ENCODE peak calls at places on chromosomes 5 and 9, in ten cellular contexts. One of them, this sample, is unnamed.

GRCh38 chr9:21160178-21160577 is 6.3 kb downstream of the IFNA21 start:
- DNase-seq in hepatocyte: no peak
- DNase-seq in fibroblast of pulmonary artery: peak; percentile 64
- DNase-seq in glutamatergic neuron: no peak
- DNase-seq in heart right ventricle: no peak
- DNase-seq in endothelial cell of umbilical vein: peak; percentile 18
- DNase-seq in epithelial cell of esophagus: peak; percentile 13
- DNase-seq in GM13977: no peak
- DNase-seq in bronchial epithelial cell: peak; percentile 14
- DNase-seq in mammary epithelial cell: peak; percentile 24
- DNase-seq in this sample: no peak

GRCh38 chr5:115459844-115460243 is 84.7 kb downstream of the FEM1C start:
- DNase-seq in hepatocyte: no peak
- DNase-seq in fibroblast of pulmonary artery: no peak
- DNase-seq in glutamatergic neuron: no peak
- DNase-seq in heart right ventricle: no peak
- DNase-seq in endothelial cell of umbilical vein: no peak
- DNase-seq in epithelial cell of esophagus: no peak
- DNase-seq in GM13977: no peak
- DNase-seq in bronchial epithelial cell: peak; percentile 55
- DNase-seq in mammary epithelial cell: peak; percentile 52
- DNase-seq in this sample: peak; percentile 68

GRCh38 chr5:142403583-142403982 is 78.8 kb upstream of the SPRY4 start:
- DNase-seq in hepatocyte: peak; percentile 30
- DNase-seq in fibroblast of pulmonary artery: no peak
- DNase-seq in glutamatergic neuron: no peak
- DNase-seq in heart right ventricle: no peak
- DNase-seq in endothelial cell of umbilical vein: no peak
- DNase-seq in epithelial cell of esophagus: peak; percentile 89
- DNase-seq in GM13977: no peak
- DNase-seq in bronchial epithelial cell: peak; percentile 82
- DNase-seq in mammary epithelial cell: peak; percentile 42
- DNase-seq in this sample: no peak

GRCh38 chr9:105842023-105842644 is 147.8 kb downstream of the TMEM38B start:
- DNase-seq in hepatocyte: peak; percentile 61
- DNase-seq in fibroblast of pulmonary artery: peak; percentile 59
- DNase-seq in glutamatergic neuron: peak; percentile 45
- DNase-seq in heart right ventricle: no peak
- DNase-seq in endothelial cell of umbilical vein: peak; percentile 41
- DNase-seq in epithelial cell of esophagus: peak; percentile 47
- DNase-seq in GM13977: peak; percentile 55
- DNase-seq in bronchial epithelial cell: peak; percentile 50
- DNase-seq in mammary epithelial cell: peak; percentile 27
- DNase-seq in this sample: peak; percentile 37

GRCh38 chr9:13429271-13429670 is 149.8 kb upstream of the MPDZ start:
- DNase-seq in hepatocyte: no peak
- DNase-seq in fibroblast of pulmonary artery: no peak
- DNase-seq in glutamatergic neuron: no peak
- DNase-seq in heart right ventricle: no peak
- DNase-seq in endothelial cell of umbilical vein: no peak
- DNase-seq in epithelial cell of esophagus: no peak
- DNase-seq in GM13977: no peak
- DNase-seq in bronchial epithelial cell: no peak
- DNase-seq in mammary epithelial cell: no peak
- DNase-seq in this sample: no peak

GRCh38 chr9:12996971-12997370 is 222.2 kb downstream of the LURAP1L start:
- DNase-seq in hepatocyte: no peak
- DNase-seq in fibroblast of pulmonary artery: no peak
- DNase-seq in glutamatergic neuron: no peak
- DNase-seq in heart right ventricle: no peak
- DNase-seq in endothelial cell of umbilical vein: no peak
- DNase-seq in epithelial cell of esophagus: no peak
- DNase-seq in GM13977: no peak
- DNase-seq in bronchial epithelial cell: no peak
- DNase-seq in mammary epithelial cell: no peak
- DNase-seq in this sample: no peak

GRCh38 chr5:54742417-54742889 is 224.9 kb downstream of the SNX18 start:
- DNase-seq in hepatocyte: peak; percentile 49
- DNase-seq in fibroblast of pulmonary artery: peak; percentile 70
- DNase-seq in glutamatergic neuron: no peak
- DNase-seq in heart right ventricle: peak; percentile 26
- DNase-seq in endothelial cell of umbilical vein: peak; percentile 55
- DNase-seq in epithelial cell of esophagus: peak; percentile 92
- DNase-seq in GM13977: no peak
- DNase-seq in bronchial epithelial cell: peak; percentile 91
- DNase-seq in mammary epithelial cell: peak; percentile 76
- DNase-seq in this sample: peak; percentile 80

GRCh38 chr5:58890265-58890664 is 307.4 kb downstream of the RAB3C start:
- DNase-seq in hepatocyte: no peak
- DNase-seq in fibroblast of pulmonary artery: no peak
- DNase-seq in glutamatergic neuron: no peak
- DNase-seq in heart right ventricle: no peak
- DNase-seq in endothelial cell of umbilical vein: no peak
- DNase-seq in epithelial cell of esophagus: no peak
- DNase-seq in GM13977: no peak
- DNase-seq in bronchial epithelial cell: no peak
- DNase-seq in mammary epithelial cell: no peak
- DNase-seq in this sample: no peak

GRCh38 chr9:120735415-120736126 is 21.3 kb upstream of the MEGF9 start:
- DNase-seq in hepatocyte: peak; percentile 39
- DNase-seq in fibroblast of pulmonary artery: peak; percentile 90
- DNase-seq in glutamatergic neuron: no peak
- DNase-seq in heart right ventricle: no peak
- DNase-seq in endothelial cell of umbilical vein: no peak
- DNase-seq in epithelial cell of esophagus: peak; percentile 51
- DNase-seq in GM13977: no peak
- DNase-seq in bronchial epithelial cell: peak; percentile 72
- DNase-seq in mammary epithelial cell: no peak
- DNase-seq in this sample: no peak

GRCh38 chr5:152462021-152462721 is 57.1 kb upstream of the NMUR2 start:
- DNase-seq in hepatocyte: no peak
- DNase-seq in fibroblast of pulmonary artery: no peak
- DNase-seq in glutamatergic neuron: peak; percentile 16
- DNase-seq in heart right ventricle: no peak
- DNase-seq in endothelial cell of umbilical vein: no peak
- DNase-seq in epithelial cell of esophagus: peak; percentile 27
- DNase-seq in GM13977: no peak
- DNase-seq in bronchial epithelial cell: no peak
- DNase-seq in mammary epithelial cell: no peak
- DNase-seq in this sample: no peak

GRCh38 chr9:304519-305185 is 90.0 kb downstream of the DOCK8 start:
- DNase-seq in hepatocyte: peak; percentile 28
- DNase-seq in fibroblast of pulmonary artery: no peak
- DNase-seq in glutamatergic neuron: no peak
- DNase-seq in heart right ventricle: no peak
- DNase-seq in endothelial cell of umbilical vein: no peak
- DNase-seq in epithelial cell of esophagus: peak; percentile 84
- DNase-seq in GM13977: no peak
- DNase-seq in bronchial epithelial cell: peak; percentile 89
- DNase-seq in mammary epithelial cell: peak; percentile 82
- DNase-seq in this sample: no peak

GRCh38 chr9:124776952-124777645 is at the start of gene OLFML2A:
- DNase-seq in hepatocyte: peak; percentile 63
- DNase-seq in fibroblast of pulmonary artery: no peak
- DNase-seq in glutamatergic neuron: peak; percentile 50
- DNase-seq in heart right ventricle: no peak
- DNase-seq in endothelial cell of umbilical vein: no peak
- DNase-seq in epithelial cell of esophagus: peak; percentile 32
- DNase-seq in GM13977: peak; percentile 68
- DNase-seq in bronchial epithelial cell: no peak
- DNase-seq in mammary epithelial cell: no peak
- DNase-seq in this sample: no peak

GRCh38 chr9:27870404-27870803 is 297.1 kb upstream of the C9orf72 start:
- DNase-seq in hepatocyte: peak; percentile 33
- DNase-seq in fibroblast of pulmonary artery: no peak
- DNase-seq in glutamatergic neuron: no peak
- DNase-seq in heart right ventricle: no peak
- DNase-seq in endothelial cell of umbilical vein: no peak
- DNase-seq in epithelial cell of esophagus: peak; percentile 75
- DNase-seq in GM13977: no peak
- DNase-seq in bronchial epithelial cell: peak; percentile 67
- DNase-seq in mammary epithelial cell: peak; percentile 38
- DNase-seq in this sample: no peak

GRCh38 chr5:134902071-134902801 is 2.7 kb upstream of the PCBD2 start:
- DNase-seq in hepatocyte: no peak
- DNase-seq in fibroblast of pulmonary artery: peak; percentile 1
- DNase-seq in glutamatergic neuron: no peak
- DNase-seq in heart right ventricle: no peak
- DNase-seq in endothelial cell of umbilical vein: peak; percentile 16
- DNase-seq in epithelial cell of esophagus: no peak
- DNase-seq in GM13977: peak; percentile 74
- DNase-seq in bronchial epithelial cell: peak; percentile 25
- DNase-seq in mammary epithelial cell: no peak
- DNase-seq in this sample: peak; percentile 4

GRCh38 chr9:38183994-38184568 is 115.1 kb upstream of the SHB start:
- DNase-seq in hepatocyte: no peak
- DNase-seq in fibroblast of pulmonary artery: peak; percentile 38
- DNase-seq in glutamatergic neuron: no peak
- DNase-seq in heart right ventricle: no peak
- DNase-seq in endothelial cell of umbilical vein: no peak
- DNase-seq in epithelial cell of esophagus: peak; percentile 32
- DNase-seq in GM13977: no peak
- DNase-seq in bronchial epithelial cell: peak; percentile 34
- DNase-seq in mammary epithelial cell: peak; percentile 25
- DNase-seq in this sample: no peak

GRCh38 chr5:126300293-126300692 is 122.9 kb upstream of the GRAMD2B start:
- DNase-seq in hepatocyte: no peak
- DNase-seq in fibroblast of pulmonary artery: no peak
- DNase-seq in glutamatergic neuron: no peak
- DNase-seq in heart right ventricle: no peak
- DNase-seq in endothelial cell of umbilical vein: no peak
- DNase-seq in epithelial cell of esophagus: no peak
- DNase-seq in GM13977: no peak
- DNase-seq in bronchial epithelial cell: no peak
- DNase-seq in mammary epithelial cell: no peak
- DNase-seq in this sample: no peak
- TF ChIP-seq CTCF in hepatocyte: no peak
- TF ChIP-seq CTCF in fibroblast of pulmonary artery: no peak
- TF ChIP-seq CTCF in glutamatergic neuron: no peak
- TF ChIP-seq CTCF in heart right ventricle: no peak
- TF ChIP-seq CTCF in endothelial cell of umbilical vein: no peak
- TF ChIP-seq CTCF in epithelial cell of esophagus: no peak
- TF ChIP-seq CTCF in GM13977: no peak
- TF ChIP-seq CTCF in bronchial epithelial cell: no peak
- TF ChIP-seq CTCF in mammary epithelial cell: no peak
- TF ChIP-seq CTCF in this sample: no peak

DNA sequence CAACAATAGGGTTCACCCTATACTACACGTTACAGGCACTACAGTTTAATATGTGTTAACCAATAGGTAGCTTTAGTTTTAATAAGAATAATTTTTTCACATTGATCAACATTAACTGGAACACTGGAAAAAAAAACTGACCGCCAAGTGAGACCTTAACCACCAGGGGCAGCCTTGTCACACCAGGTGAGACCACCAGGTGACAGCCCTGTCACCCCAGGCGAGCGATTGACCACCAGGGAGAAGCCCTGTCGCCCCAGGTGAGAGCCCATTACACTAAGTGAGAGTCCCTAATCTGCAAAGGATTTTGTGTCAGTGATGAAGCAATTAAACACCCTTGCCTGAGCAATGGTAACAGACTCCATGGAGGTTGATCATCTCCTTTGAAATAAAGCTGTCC is 75.4 kb upstream of the SYK start:
- DNase-seq in hepatocyte: no peak
- DNase-seq in fibroblast of pulmonary artery: no peak
- DNase-seq in glutamatergic neuron: no peak
- DNase-seq in heart right ventricle: no peak
- DNase-seq in endothelial cell of umbilical vein: no peak
- DNase-seq in epithelial cell of esophagus: no peak
- DNase-seq in GM13977: no peak
- DNase-seq in bronchial epithelial cell: no peak
- DNase-seq in mammary epithelial cell: no peak
- DNase-seq in this sample: no peak
- TF ChIP-seq CTCF in hepatocyte: no peak
- TF ChIP-seq CTCF in fibroblast of pulmonary artery: no peak
- TF ChIP-seq CTCF in glutamatergic neuron: peak; percentile 46
- TF ChIP-seq CTCF in heart right ventricle: no peak
- TF ChIP-seq CTCF in endothelial cell of umbilical vein: no peak
- TF ChIP-seq CTCF in epithelial cell of esophagus: no peak
- TF ChIP-seq CTCF in GM13977: peak; percentile 25
- TF ChIP-seq CTCF in bronchial epithelial cell: no peak
- TF ChIP-seq CTCF in mammary epithelial cell: peak; percentile 8
- TF ChIP-seq CTCF in this sample: no peak

DNA sequence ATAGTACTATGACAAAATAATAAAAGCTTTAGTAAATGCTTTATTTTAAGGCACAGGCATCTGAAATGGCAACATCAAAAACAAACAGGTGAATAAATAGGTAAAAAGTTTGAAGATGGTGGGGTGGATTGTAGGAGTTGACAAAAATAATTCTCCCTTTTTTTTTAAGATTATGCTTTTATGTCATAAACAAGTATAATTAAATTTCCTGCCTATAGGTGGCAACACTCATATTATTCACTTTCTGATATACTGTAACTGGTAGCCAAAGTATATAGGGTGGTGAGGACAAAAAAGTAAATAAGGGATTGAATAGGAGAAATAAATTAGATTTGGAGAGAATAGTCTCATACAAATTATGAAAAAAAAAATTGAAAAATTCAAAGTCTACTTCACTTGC is 120.0 kb upstream of the ACOT12 start:
- DNase-seq in hepatocyte: no peak
- DNase-seq in fibroblast of pulmonary artery: peak; percentile 31
- DNase-seq in glutamatergic neuron: no peak
- DNase-seq in heart right ventricle: no peak
- DNase-seq in endothelial cell of umbilical vein: peak; percentile 30
- DNase-seq in epithelial cell of esophagus: peak; percentile 18
- DNase-seq in GM13977: no peak
- DNase-seq in bronchial epithelial cell: peak; percentile 43
- DNase-seq in mammary epithelial cell: no peak
- DNase-seq in this sample: no peak
- TF ChIP-seq CTCF in hepatocyte: peak; percentile 23
- TF ChIP-seq CTCF in fibroblast of pulmonary artery: peak; percentile 31
- TF ChIP-seq CTCF in glutamatergic neuron: no peak
- TF ChIP-seq CTCF in heart right ventricle: peak; percentile 35
- TF ChIP-seq CTCF in endothelial cell of umbilical vein: no peak
- TF ChIP-seq CTCF in epithelial cell of esophagus: peak; percentile 17
- TF ChIP-seq CTCF in GM13977: peak; percentile 11
- TF ChIP-seq CTCF in bronchial epithelial cell: no peak
- TF ChIP-seq CTCF in mammary epithelial cell: peak; percentile 34
- TF ChIP-seq CTCF in this sample: peak; percentile 70

DNA sequence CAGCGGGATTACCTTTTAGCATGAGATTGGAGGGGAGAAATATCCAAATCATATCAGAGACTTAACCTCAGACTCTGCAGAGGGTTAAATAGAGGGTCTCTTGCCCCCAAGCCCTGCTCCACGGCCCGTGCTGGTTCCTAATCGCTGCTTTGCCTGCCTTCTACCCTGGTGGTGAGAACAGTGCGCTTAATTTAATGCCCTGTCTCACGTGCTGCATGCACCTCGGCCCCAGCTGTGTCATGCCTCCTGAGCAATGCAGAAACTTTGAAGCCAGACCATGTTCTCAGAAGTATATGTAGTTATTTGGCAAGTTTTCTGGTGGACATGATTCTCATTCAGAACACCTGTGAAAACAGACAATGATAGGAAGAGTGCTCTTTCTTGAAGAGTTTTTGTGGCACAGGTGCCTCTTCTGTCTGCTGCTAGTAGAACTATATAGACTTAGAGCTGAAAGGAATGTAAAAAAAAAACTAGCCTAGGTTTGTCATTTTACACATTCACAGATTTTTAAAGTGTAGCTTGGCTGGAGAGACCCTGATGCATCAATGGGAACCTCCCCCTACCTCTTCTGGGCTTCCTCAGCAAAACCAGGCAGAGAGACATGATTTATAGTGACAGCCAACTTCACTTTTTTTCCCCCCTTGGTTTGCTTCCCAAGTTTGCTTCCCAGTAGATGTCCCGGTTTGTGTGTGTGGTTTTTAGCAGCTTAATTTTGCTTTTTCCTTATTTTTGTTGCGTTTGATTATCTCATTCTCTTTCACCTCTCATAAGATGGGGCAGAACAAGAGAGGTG is 1.6 kb downstream of the OTULIN start:
- DNase-seq in hepatocyte: peak; percentile 49
- DNase-seq in fibroblast of pulmonary artery: peak; percentile 20
- DNase-seq in glutamatergic neuron: peak; percentile 40
- DNase-seq in heart right ventricle: no peak
- DNase-seq in endothelial cell of umbilical vein: peak; percentile 15
- DNase-seq in epithelial cell of esophagus: peak; percentile 64
- DNase-seq in GM13977: peak; percentile 59
- DNase-seq in bronchial epithelial cell: peak; percentile 51
- DNase-seq in mammary epithelial cell: peak; percentile 63
- DNase-seq in this sample: peak; percentile 32
- TF ChIP-seq CTCF in hepatocyte: no peak
- TF ChIP-seq CTCF in fibroblast of pulmonary artery: peak; percentile 14
- TF ChIP-seq CTCF in glutamatergic neuron: no peak
- TF ChIP-seq CTCF in heart right ventricle: no peak
- TF ChIP-seq CTCF in endothelial cell of umbilical vein: no peak
- TF ChIP-seq CTCF in epithelial cell of esophagus: peak; percentile 45
- TF ChIP-seq CTCF in GM13977: no peak
- TF ChIP-seq CTCF in bronchial epithelial cell: peak; percentile 39
- TF ChIP-seq CTCF in mammary epithelial cell: peak; percentile 34
- TF ChIP-seq CTCF in this sample: peak; percentile 32